ENCODE peak calls at places on chromosome 11, in eight cellular contexts. One of them, this sample, is unnamed.

GRCh38 chr11:33942954-33943353 is 51.1 kb upstream of the LMO2 start:
- DNase-seq in iPS-NIHi11: no peak
- DNase-seq in activated CD4-positive, alpha-beta memory T cell treated with anti-CD3 and anti-CD28 coated beads, Interleukin-2, amount 10 ng/mL, durations not matched to agents 7 days and 5 days: no peak
- DNase-seq in Caco-2: no peak
- DNase-seq in cardiac fibroblast: peak
- DNase-seq in pancreas: no peak
- DNase-seq in mucosa of gallbladder: no peak
- DNase-seq in T-helper 2 cell: no peak
- DNase-seq in this sample: no peak

GRCh38 chr11:786235-787083 is 3.4 kb downstream of the CEND1 start:
- DNase-seq in iPS-NIHi11: no peak
- DNase-seq in activated CD4-positive, alpha-beta memory T cell treated with anti-CD3 and anti-CD28 coated beads, Interleukin-2, amount 10 ng/mL, durations not matched to agents 7 days and 5 days: no peak
- DNase-seq in Caco-2: no peak
- DNase-seq in cardiac fibroblast: no peak
- DNase-seq in pancreas: no peak
- DNase-seq in mucosa of gallbladder: no peak
- DNase-seq in T-helper 2 cell: no peak
- DNase-seq in this sample: no peak

GRCh38 chr11:67060111-67060522 is 3.5 kb downstream of the RHOD start:
- DNase-seq in iPS-NIHi11: no peak
- DNase-seq in activated CD4-positive, alpha-beta memory T cell treated with anti-CD3 and anti-CD28 coated beads, Interleukin-2, amount 10 ng/mL, durations not matched to agents 7 days and 5 days: no peak
- DNase-seq in Caco-2: no peak
- DNase-seq in cardiac fibroblast: peak
- DNase-seq in pancreas: no peak
- DNase-seq in mucosa of gallbladder: no peak
- DNase-seq in T-helper 2 cell: no peak
- DNase-seq in this sample: peak

GRCh38 chr11:34970480-34970879 is 54.1 kb downstream of the PDHX start:
- DNase-seq in iPS-NIHi11: no peak
- DNase-seq in activated CD4-positive, alpha-beta memory T cell treated with anti-CD3 and anti-CD28 coated beads, Interleukin-2, amount 10 ng/mL, durations not matched to agents 7 days and 5 days: no peak
- DNase-seq in Caco-2: no peak
- DNase-seq in cardiac fibroblast: no peak
- DNase-seq in pancreas: no peak
- DNase-seq in mucosa of gallbladder: no peak
- DNase-seq in T-helper 2 cell: no peak
- DNase-seq in this sample: no peak

GRCh38 chr11:126479178-126479930 is 123.9 kb downstream of the ST3GAL4 start:
- DNase-seq in iPS-NIHi11: no peak
- DNase-seq in activated CD4-positive, alpha-beta memory T cell treated with anti-CD3 and anti-CD28 coated beads, Interleukin-2, amount 10 ng/mL, durations not matched to agents 7 days and 5 days: no peak
- DNase-seq in Caco-2: no peak
- DNase-seq in cardiac fibroblast: no peak
- DNase-seq in pancreas: no peak
- DNase-seq in mucosa of gallbladder: no peak
- DNase-seq in T-helper 2 cell: no peak
- DNase-seq in this sample: no peak

GRCh38 chr11:108938604-108939003 is 273.7 kb downstream of the DDX10 start:
- DNase-seq in iPS-NIHi11: no peak
- DNase-seq in activated CD4-positive, alpha-beta memory T cell treated with anti-CD3 and anti-CD28 coated beads, Interleukin-2, amount 10 ng/mL, durations not matched to agents 7 days and 5 days: no peak
- DNase-seq in Caco-2: no peak
- DNase-seq in cardiac fibroblast: peak
- DNase-seq in pancreas: no peak
- DNase-seq in mucosa of gallbladder: no peak
- DNase-seq in T-helper 2 cell: no peak
- DNase-seq in this sample: no peak

GRCh38 chr11:78424334-78425270 is 7.0 kb upstream of the GAB2 start:
- DNase-seq in iPS-NIHi11: no peak
- DNase-seq in activated CD4-positive, alpha-beta memory T cell treated with anti-CD3 and anti-CD28 coated beads, Interleukin-2, amount 10 ng/mL, durations not matched to agents 7 days and 5 days: no peak
- DNase-seq in Caco-2: no peak
- DNase-seq in cardiac fibroblast: peak
- DNase-seq in pancreas: no peak
- DNase-seq in mucosa of gallbladder: no peak
- DNase-seq in T-helper 2 cell: no peak
- DNase-seq in this sample: no peak

GRCh38 chr11:65498977-65499712 is at the start of gene MALAT1:
- DNase-seq in iPS-NIHi11: no peak
- DNase-seq in activated CD4-positive, alpha-beta memory T cell treated with anti-CD3 and anti-CD28 coated beads, Interleukin-2, amount 10 ng/mL, durations not matched to agents 7 days and 5 days: peak
- DNase-seq in Caco-2: peak
- DNase-seq in cardiac fibroblast: peak
- DNase-seq in pancreas: peak
- DNase-seq in mucosa of gallbladder: peak
- DNase-seq in T-helper 2 cell: peak
- DNase-seq in this sample: peak

GRCh38 chr11:13064593-13064992 is 55.5 kb downstream of the RASSF10 start:
- DNase-seq in iPS-NIHi11: no peak
- DNase-seq in activated CD4-positive, alpha-beta memory T cell treated with anti-CD3 and anti-CD28 coated beads, Interleukin-2, amount 10 ng/mL, durations not matched to agents 7 days and 5 days: no peak
- DNase-seq in Caco-2: no peak
- DNase-seq in cardiac fibroblast: no peak
- DNase-seq in pancreas: peak
- DNase-seq in mucosa of gallbladder: no peak
- DNase-seq in T-helper 2 cell: no peak
- DNase-seq in this sample: no peak

GRCh38 chr11:105861225-105861624 is 160.8 kb downstream of the MSANTD4 start:
- DNase-seq in iPS-NIHi11: no peak
- DNase-seq in activated CD4-positive, alpha-beta memory T cell treated with anti-CD3 and anti-CD28 coated beads, Interleukin-2, amount 10 ng/mL, durations not matched to agents 7 days and 5 days: no peak
- DNase-seq in Caco-2: no peak
- DNase-seq in cardiac fibroblast: peak
- DNase-seq in pancreas: no peak
- DNase-seq in mucosa of gallbladder: no peak
- DNase-seq in T-helper 2 cell: no peak
- DNase-seq in this sample: peak

GRCh38 chr11:104487035-104487775 is 323.3 kb upstream of the PDGFD start:
- DNase-seq in iPS-NIHi11: no peak
- DNase-seq in activated CD4-positive, alpha-beta memory T cell treated with anti-CD3 and anti-CD28 coated beads, Interleukin-2, amount 10 ng/mL, durations not matched to agents 7 days and 5 days: no peak
- DNase-seq in Caco-2: no peak
- DNase-seq in cardiac fibroblast: no peak
- DNase-seq in pancreas: no peak
- DNase-seq in mucosa of gallbladder: no peak
- DNase-seq in T-helper 2 cell: no peak
- DNase-seq in this sample: no peak

GRCh38 chr11:102849319-102849718 is 5.9 kb upstream of the MMP3 start:
- DNase-seq in iPS-NIHi11: no peak
- DNase-seq in activated CD4-positive, alpha-beta memory T cell treated with anti-CD3 and anti-CD28 coated beads, Interleukin-2, amount 10 ng/mL, durations not matched to agents 7 days and 5 days: no peak
- DNase-seq in Caco-2: no peak
- DNase-seq in cardiac fibroblast: peak
- DNase-seq in pancreas: no peak
- DNase-seq in mucosa of gallbladder: no peak
- DNase-seq in T-helper 2 cell: no peak
- DNase-seq in this sample: no peak

GRCh38 chr11:78253797-78254196 is 65.1 kb downstream of the USP35 start:
- DNase-seq in iPS-NIHi11: no peak
- DNase-seq in activated CD4-positive, alpha-beta memory T cell treated with anti-CD3 and anti-CD28 coated beads, Interleukin-2, amount 10 ng/mL, durations not matched to agents 7 days and 5 days: no peak
- DNase-seq in Caco-2: no peak
- DNase-seq in cardiac fibroblast: peak
- DNase-seq in pancreas: no peak
- DNase-seq in mucosa of gallbladder: no peak
- DNase-seq in T-helper 2 cell: no peak
- DNase-seq in this sample: no peak

GRCh38 chr11:60338053-60338452 is 11.0 kb downstream of the MS4A6E start:
- DNase-seq in iPS-NIHi11: no peak
- DNase-seq in activated CD4-positive, alpha-beta memory T cell treated with anti-CD3 and anti-CD28 coated beads, Interleukin-2, amount 10 ng/mL, durations not matched to agents 7 days and 5 days: no peak
- DNase-seq in Caco-2: no peak
- DNase-seq in cardiac fibroblast: no peak
- DNase-seq in pancreas: no peak
- DNase-seq in mucosa of gallbladder: no peak
- DNase-seq in T-helper 2 cell: no peak
- DNase-seq in this sample: no peak

GRCh38 chr11:61947486-61948210 is 2.5 kb upstream of the BEST1 start:
- DNase-seq in iPS-NIHi11: peak
- DNase-seq in activated CD4-positive, alpha-beta memory T cell treated with anti-CD3 and anti-CD28 coated beads, Interleukin-2, amount 10 ng/mL, durations not matched to agents 7 days and 5 days: peak
- DNase-seq in Caco-2: peak
- DNase-seq in cardiac fibroblast: peak
- DNase-seq in pancreas: peak
- DNase-seq in mucosa of gallbladder: peak
- DNase-seq in T-helper 2 cell: peak
- DNase-seq in this sample: peak

GRCh38 chr11:85627332-85627997 is at the start of gene DLG2:
- DNase-seq in iPS-NIHi11: no peak
- DNase-seq in activated CD4-positive, alpha-beta memory T cell treated with anti-CD3 and anti-CD28 coated beads, Interleukin-2, amount 10 ng/mL, durations not matched to agents 7 days and 5 days: no peak
- DNase-seq in Caco-2: no peak
- DNase-seq in cardiac fibroblast: peak
- DNase-seq in pancreas: peak
- DNase-seq in mucosa of gallbladder: peak
- DNase-seq in T-helper 2 cell: no peak
- DNase-seq in this sample: peak

GRCh38 chr11:86502137-86502536 is 127.5 kb downstream of the CCDC81 start:
- DNase-seq in iPS-NIHi11: no peak
- DNase-seq in activated CD4-positive, alpha-beta memory T cell treated with anti-CD3 and anti-CD28 coated beads, Interleukin-2, amount 10 ng/mL, durations not matched to agents 7 days and 5 days: no peak
- DNase-seq in Caco-2: no peak
- DNase-seq in cardiac fibroblast: no peak
- DNase-seq in pancreas: no peak
- DNase-seq in mucosa of gallbladder: no peak
- DNase-seq in T-helper 2 cell: no peak
- DNase-seq in this sample: no peak

GRCh38 chr11:2528301-2529050 is 83.7 kb downstream of the KCNQ1 start:
- DNase-seq in iPS-NIHi11: no peak
- DNase-seq in activated CD4-positive, alpha-beta memory T cell treated with anti-CD3 and anti-CD28 coated beads, Interleukin-2, amount 10 ng/mL, durations not matched to agents 7 days and 5 days: no peak
- DNase-seq in Caco-2: peak
- DNase-seq in cardiac fibroblast: no peak
- DNase-seq in pancreas: peak
- DNase-seq in mucosa of gallbladder: no peak
- DNase-seq in T-helper 2 cell: no peak
- DNase-seq in this sample: no peak

GRCh38 chr11:64048042-64048854 is 12.5 kb downstream of the FLRT1 start:
- DNase-seq in iPS-NIHi11: no peak
- DNase-seq in activated CD4-positive, alpha-beta memory T cell treated with anti-CD3 and anti-CD28 coated beads, Interleukin-2, amount 10 ng/mL, durations not matched to agents 7 days and 5 days: no peak
- DNase-seq in Caco-2: no peak
- DNase-seq in cardiac fibroblast: no peak
- DNase-seq in pancreas: no peak
- DNase-seq in mucosa of gallbladder: no peak
- DNase-seq in T-helper 2 cell: no peak
- DNase-seq in this sample: no peak

GRCh38 chr11:121415861-121416260 is 36.3 kb upstream of the SORL1 start:
- DNase-seq in iPS-NIHi11: no peak
- DNase-seq in activated CD4-positive, alpha-beta memory T cell treated with anti-CD3 and anti-CD28 coated beads, Interleukin-2, amount 10 ng/mL, durations not matched to agents 7 days and 5 days: no peak
- DNase-seq in Caco-2: no peak
- DNase-seq in cardiac fibroblast: peak
- DNase-seq in pancreas: no peak
- DNase-seq in mucosa of gallbladder: peak
- DNase-seq in T-helper 2 cell: no peak
- DNase-seq in this sample: no peak

GRCh38 chr11:122248939-122249338 is 132.9 kb upstream of the BLID start:
- DNase-seq in iPS-NIHi11: no peak
- DNase-seq in activated CD4-positive, alpha-beta memory T cell treated with anti-CD3 and anti-CD28 coated beads, Interleukin-2, amount 10 ng/mL, durations not matched to agents 7 days and 5 days: no peak
- DNase-seq in Caco-2: no peak
- DNase-seq in cardiac fibroblast: no peak
- DNase-seq in pancreas: no peak
- DNase-seq in mucosa of gallbladder: no peak
- DNase-seq in T-helper 2 cell: no peak
- DNase-seq in this sample: no peak

GRCh38 chr11:2380807-2381350 is 3.8 kb downstream of the CD81 start:
- DNase-seq in iPS-NIHi11: no peak
- DNase-seq in activated CD4-positive, alpha-beta memory T cell treated with anti-CD3 and anti-CD28 coated beads, Interleukin-2, amount 10 ng/mL, durations not matched to agents 7 days and 5 days: no peak
- DNase-seq in Caco-2: no peak
- DNase-seq in cardiac fibroblast: peak
- DNase-seq in pancreas: no peak
- DNase-seq in mucosa of gallbladder: peak
- DNase-seq in T-helper 2 cell: no peak
- DNase-seq in this sample: no peak

This sample was measured in ACHN.